ENCODE peak calls at places on chromosomes 4 and X, in seven cellular contexts. One of them, this sample, is unnamed. For H3K27me3, the result is how much of the 10 kb centered on the place peaks cover.

GRCh38 chrX:71941771-71942170 is 31.1 kb downstream of the NHSL2 start:
- DNase-seq in left ventricle myocardium inferior: peak
- DNase-seq in transverse colon: peak
- DNase-seq in tibial artery: no peak
- DNase-seq in mesendoderm: peak
- DNase-seq in CD8-positive, alpha-beta memory T cell: no peak
- DNase-seq in heart left ventricle: peak
- DNase-seq in this sample: no peak

GRCh38 chr4:13892739-13893105 is 265.2 kb upstream of the BOD1L1 start:
- DNase-seq in transverse colon: no peak
- DNase-seq in heart left ventricle: no peak
- DNase-seq in tibial artery: no peak
- DNase-seq in left ventricle myocardium inferior: no peak
- DNase-seq in CD8-positive, alpha-beta memory T cell: no peak
- DNase-seq in mesendoderm: peak
- DNase-seq in this sample: no peak

GRCh38 chr4:6641164-6641970 is 882 bp downstream of the MRFAP1 start:
- DNase-seq in CD8-positive, alpha-beta memory T cell: peak
- DNase-seq in heart left ventricle: peak
- DNase-seq in mesendoderm: peak
- DNase-seq in tibial artery: peak
- DNase-seq in transverse colon: peak
- DNase-seq in left ventricle myocardium inferior: peak
- DNase-seq in this sample: peak

GRCh38 chr4:83114576-83114975 is at the start of gene PLAC8:
- DNase-seq in heart left ventricle: no peak
- DNase-seq in CD8-positive, alpha-beta memory T cell: peak
- DNase-seq in transverse colon: peak
- DNase-seq in mesendoderm: peak
- DNase-seq in left ventricle myocardium inferior: no peak
- DNase-seq in tibial artery: no peak
- DNase-seq in this sample: peak

GRCh38 chrX:51614353-51614752 is 4.4 kb downstream of the CENPVL3 start:
- DNase-seq in tibial artery: no peak
- DNase-seq in transverse colon: no peak
- DNase-seq in CD8-positive, alpha-beta memory T cell: peak
- DNase-seq in mesendoderm: peak
- DNase-seq in heart left ventricle: no peak
- DNase-seq in left ventricle myocardium inferior: no peak
- DNase-seq in this sample: no peak

GRCh38 chrX:150201841-150202240 is 161.3 kb upstream of the MAMLD1 start:
- DNase-seq in tibial artery: no peak
- DNase-seq in left ventricle myocardium inferior: no peak
- DNase-seq in CD8-positive, alpha-beta memory T cell: no peak
- DNase-seq in mesendoderm: no peak
- DNase-seq in transverse colon: no peak
- DNase-seq in heart left ventricle: no peak
- DNase-seq in this sample: no peak

GRCh38 chr4:122948671-122949070 is 26.3 kb upstream of the NUDT6 start:
- DNase-seq in CD8-positive, alpha-beta memory T cell: no peak
- DNase-seq in heart left ventricle: no peak
- DNase-seq in transverse colon: no peak
- DNase-seq in mesendoderm: no peak
- DNase-seq in left ventricle myocardium inferior: no peak
- DNase-seq in tibial artery: no peak
- DNase-seq in this sample: no peak

GRCh38 chrX:102517331-102517730 is 792 bp upstream of the TMSB15A start:
- DNase-seq in left ventricle myocardium inferior: no peak
- DNase-seq in tibial artery: no peak
- DNase-seq in CD8-positive, alpha-beta memory T cell: no peak
- DNase-seq in mesendoderm: peak
- DNase-seq in heart left ventricle: no peak
- DNase-seq in transverse colon: no peak
- DNase-seq in this sample: no peak

GRCh38 chr4:173852775-173853174 is 322.7 kb upstream of the HAND2 start:
- DNase-seq in heart left ventricle: no peak
- DNase-seq in transverse colon: no peak
- DNase-seq in left ventricle myocardium inferior: no peak
- DNase-seq in mesendoderm: no peak
- DNase-seq in tibial artery: no peak
- DNase-seq in CD8-positive, alpha-beta memory T cell: no peak
- DNase-seq in this sample: no peak

GRCh38 chr4:163107754-163108153 is 58.9 kb downstream of the NAF1 start:
- DNase-seq in CD8-positive, alpha-beta memory T cell: no peak
- DNase-seq in transverse colon: no peak
- DNase-seq in left ventricle myocardium inferior: no peak
- DNase-seq in mesendoderm: no peak
- DNase-seq in heart left ventricle: no peak
- DNase-seq in tibial artery: no peak
- DNase-seq in this sample: no peak

GRCh38 chrX:116413273-116413672 is 23.1 kb upstream of the SLC6A14 start:
- DNase-seq in heart left ventricle: no peak
- DNase-seq in mesendoderm: no peak
- DNase-seq in transverse colon: no peak
- DNase-seq in CD8-positive, alpha-beta memory T cell: no peak
- DNase-seq in tibial artery: no peak
- DNase-seq in left ventricle myocardium inferior: no peak
- DNase-seq in this sample: no peak

GRCh38 chr4:136526517-136526916 is 1005.8 kb downstream of the PCDH18 start:
- DNase-seq in transverse colon: no peak
- DNase-seq in tibial artery: no peak
- DNase-seq in mesendoderm: no peak
- DNase-seq in heart left ventricle: no peak
- DNase-seq in CD8-positive, alpha-beta memory T cell: no peak
- DNase-seq in left ventricle myocardium inferior: no peak
- DNase-seq in this sample: no peak

GRCh38 chrX:122591546-122591945 is 592.5 kb upstream of the GRIA3 start:
- DNase-seq in heart left ventricle: no peak
- DNase-seq in left ventricle myocardium inferior: no peak
- DNase-seq in tibial artery: no peak
- DNase-seq in transverse colon: no peak
- DNase-seq in CD8-positive, alpha-beta memory T cell: no peak
- DNase-seq in mesendoderm: peak
- DNase-seq in this sample: no peak
- H3K27me3 ChIP-seq in heart left ventricle: under half
- H3K27me3 ChIP-seq in left ventricle myocardium inferior: under half
- H3K27me3 ChIP-seq in tibial artery: under half
- H3K27me3 ChIP-seq in transverse colon: under half
- H3K27me3 ChIP-seq in CD8-positive, alpha-beta memory T cell: under half
- H3K27me3 ChIP-seq in mesendoderm: under half
- H3K27me3 ChIP-seq in this sample: under half

DNA sequence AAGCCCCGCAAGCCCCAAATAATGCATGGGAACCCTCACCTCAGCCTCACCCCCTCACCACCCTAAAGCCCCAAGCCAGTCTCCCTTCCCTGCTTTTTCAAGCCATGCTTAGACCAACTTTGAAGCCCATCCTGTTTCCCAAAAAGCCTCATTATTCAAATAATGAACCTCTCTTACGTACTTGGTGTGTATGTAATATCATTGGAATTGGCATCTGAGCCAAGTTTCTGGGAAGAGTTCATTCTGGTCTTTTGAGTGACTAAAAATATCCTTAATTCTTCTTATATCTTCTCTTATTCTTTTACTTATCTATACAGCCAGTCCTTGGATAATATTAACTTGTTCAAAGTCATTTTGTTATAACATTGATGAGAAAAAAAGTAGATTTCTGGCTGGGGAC is 875.8 kb upstream of the SLIT2 start:
- DNase-seq in left ventricle myocardium inferior: no peak
- DNase-seq in tibial artery: no peak
- DNase-seq in mesendoderm: no peak
- DNase-seq in transverse colon: no peak
- DNase-seq in heart left ventricle: no peak
- DNase-seq in CD8-positive, alpha-beta memory T cell: no peak
- DNase-seq in this sample: no peak
- H3K27ac ChIP-seq in left ventricle myocardium inferior: no peak
- H3K27ac ChIP-seq in tibial artery: no peak
- H3K27ac ChIP-seq in mesendoderm: no peak
- H3K27ac ChIP-seq in transverse colon: no peak
- H3K27ac ChIP-seq in heart left ventricle: no peak
- H3K27ac ChIP-seq in CD8-positive, alpha-beta memory T cell: no peak
- H3K27ac ChIP-seq in this sample: no peak

GRCh38 chrX:13673016-13673415 is 15.9 kb upstream of the RAB9A start:
- DNase-seq in left ventricle myocardium inferior: no peak
- DNase-seq in CD8-positive, alpha-beta memory T cell: no peak
- DNase-seq in tibial artery: no peak
- DNase-seq in heart left ventricle: no peak
- DNase-seq in transverse colon: no peak
- DNase-seq in mesendoderm: no peak
- DNase-seq in this sample: no peak

GRCh38 chrX:13667940-13668339 is 15.0 kb downstream of the TCEANC start:
- DNase-seq in tibial artery: no peak
- DNase-seq in CD8-positive, alpha-beta memory T cell: no peak
- DNase-seq in left ventricle myocardium inferior: no peak
- DNase-seq in mesendoderm: no peak
- DNase-seq in transverse colon: no peak
- DNase-seq in heart left ventricle: no peak
- DNase-seq in this sample: no peak

GRCh38 chrX:13666836-13667235 is 13.9 kb downstream of the TCEANC start:
- DNase-seq in CD8-positive, alpha-beta memory T cell: no peak
- DNase-seq in transverse colon: no peak
- DNase-seq in tibial artery: no peak
- DNase-seq in heart left ventricle: no peak
- DNase-seq in left ventricle myocardium inferior: peak
- DNase-seq in mesendoderm: no peak
- DNase-seq in this sample: no peak

GRCh38 chrX:13670197-13670596 is 17.3 kb downstream of the TCEANC start:
- DNase-seq in left ventricle myocardium inferior: no peak
- DNase-seq in transverse colon: no peak
- DNase-seq in mesendoderm: no peak
- DNase-seq in CD8-positive, alpha-beta memory T cell: no peak
- DNase-seq in tibial artery: no peak
- DNase-seq in heart left ventricle: no peak
- DNase-seq in this sample: no peak

DNA sequence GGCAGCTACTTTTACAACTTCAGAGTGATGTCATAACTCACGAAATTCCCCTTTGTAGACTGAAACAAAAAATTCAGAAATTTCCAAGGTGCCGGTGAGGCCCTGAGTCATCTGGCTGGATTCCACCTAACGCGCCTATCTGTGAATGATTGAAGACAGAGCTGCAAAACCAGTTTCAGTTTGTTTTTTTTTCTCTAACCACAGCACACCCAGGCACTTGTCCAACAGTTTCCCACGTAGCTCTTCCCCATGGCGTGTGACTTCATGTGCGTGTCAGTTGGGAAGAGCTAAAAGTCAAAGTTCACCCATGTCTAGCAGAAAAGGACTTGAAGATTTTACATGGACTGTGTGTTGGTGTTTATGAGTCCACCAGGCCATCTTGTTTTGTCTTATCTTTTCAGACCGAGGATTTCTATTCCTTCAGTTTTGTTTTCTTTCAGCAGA is 16.3 kb downstream of the TCEANC start:
- DNase-seq in tibial artery: peak
- DNase-seq in heart left ventricle: peak
- DNase-seq in mesendoderm: no peak
- DNase-seq in transverse colon: peak
- DNase-seq in left ventricle myocardium inferior: peak
- DNase-seq in CD8-positive, alpha-beta memory T cell: peak
- DNase-seq in this sample: peak
- H3K4me3 ChIP-seq in tibial artery: no peak
- H3K4me3 ChIP-seq in heart left ventricle: no peak
- H3K4me3 ChIP-seq in mesendoderm: no peak
- H3K4me3 ChIP-seq in transverse colon: no peak
- H3K4me3 ChIP-seq in left ventricle myocardium inferior: peak
- H3K4me3 ChIP-seq in CD8-positive, alpha-beta memory T cell: no peak
- H3K4me3 ChIP-seq in this sample: no peak

GRCh38 chrX:94288325-94288724 is 614.3 kb downstream of the FAM133A start:
- DNase-seq in CD8-positive, alpha-beta memory T cell: no peak
- DNase-seq in mesendoderm: peak
- DNase-seq in heart left ventricle: no peak
- DNase-seq in left ventricle myocardium inferior: no peak
- DNase-seq in tibial artery: no peak
- DNase-seq in transverse colon: no peak
- DNase-seq in this sample: no peak
- H3K27me3 ChIP-seq in CD8-positive, alpha-beta memory T cell: under half
- H3K27me3 ChIP-seq in mesendoderm: under half
- H3K27me3 ChIP-seq in heart left ventricle: under half
- H3K27me3 ChIP-seq in left ventricle myocardium inferior: under half
- H3K27me3 ChIP-seq in tibial artery: under half
- H3K27me3 ChIP-seq in transverse colon: under half
- H3K27me3 ChIP-seq in this sample: under half

This sample was measured in effector memory CD4-positive, alpha-beta T cell.